ENCODE peak calls at places on chromosomes 16 and 17, in seven cellular contexts. N is NCI-H1436 treated with DMSO at 0.1 percent for 48 hours; D is T-helper 2 cell; V is activated CD4-positive, alpha-beta T cell treated with anti-CD3 and anti-CD28 coated beads, Interleukin-2, amount 10 ng/mL, durations not matched to agents 24 days and 14 days; G is amygdala; B is stromal cell of bone marrow; C is iPS-NIHi11. S is an unnamed sample.

GRCh38 chr17:78446833-78447232 is 68.4 kb downstream of the PGS1 start:
- DNase-seq in N (no peak), D (no peak), V (no peak), G (no peak), B (no peak), C (no peak), S (no peak)

GRCh38 chr16:50683689-50684374 is 2.7 kb upstream of the SNX20 start:
- DNase-seq in N (no peak), D (peak), V (peak), G (no peak), B (no peak), C (no peak), S (no peak)

GRCh38 chr17:28178800-28179199 is 136.3 kb downstream of the NLK start:
- DNase-seq in N (no peak), D (no peak), V (no peak), G (no peak), B (no peak), C (no peak), S (no peak)

GRCh38 chr17:36705651-36706436 is 104.5 kb downstream of the MRM1 start:
- DNase-seq in N (peak), D (peak), V (peak), G (peak), B (no peak), C (peak), S (no peak)

GRCh38 chr17:77622627-77623026 is 335.9 kb upstream of the TNRC6C start:
- DNase-seq in N (no peak), D (no peak), V (no peak), G (no peak), B (no peak), C (no peak), S (no peak)

GRCh38 chr16:70635356-70636016 is 10.9 kb upstream of the IL34 start:
- DNase-seq in N (no peak), D (no peak), V (no peak), G (no peak), B (peak), C (peak), S (peak)

GRCh38 chr17:31571124-31571892 is 179.8 kb downstream of the RAB11FIP4 start:
- DNase-seq in N (no peak), D (no peak), V (no peak), G (no peak), B (peak), C (no peak), S (peak)

GRCh38 chr17:40173778-40174135 is 3.5 kb upstream of the RAPGEFL1 start:
- DNase-seq in N (no peak), D (no peak), V (no peak), G (no peak), B (no peak), C (no peak), S (no peak)

GRCh38 chr16:70738083-70738977 is 52.5 kb upstream of the MTSS2 start:
- DNase-seq in N (no peak), D (no peak), V (peak), G (peak), B (peak), C (peak), S (peak)

GRCh38 chr16:78277374-78277773 is 177.9 kb downstream of the WWOX start:
- DNase-seq in N (no peak), D (no peak), V (no peak), G (no peak), B (no peak), C (peak), S (no peak)

GRCh38 chr17:1455291-1455747 is 713 bp downstream of the CRK start:
- DNase-seq in N (no peak), D (no peak), V (peak), G (no peak), B (peak), C (peak), S (peak)

GRCh38 chr16:85571813-85572619 is 41.1 kb upstream of the GSE1 start:
- DNase-seq in N (no peak), D (no peak), V (no peak), G (no peak), B (no peak), C (no peak), S (no peak)

GRCh38 chr17:17032131-17032692 is 10.0 kb upstream of the MPRIP start:
- DNase-seq in N (no peak), D (no peak), V (no peak), G (peak), B (no peak), C (no peak), S (peak)

GRCh38 chr17:19768046-19768782 is 20.1 kb upstream of the ALDH3A1 start:
- DNase-seq in N (no peak), D (no peak), V (peak), G (no peak), B (no peak), C (no peak), S (no peak)

S was measured in amniotic stem cell.